ENCODE peak calls at places on chromosomes 5 and 9, in seven cellular contexts. K, J, C, T, D, G and E are unnamed samples.

GRCh38 chr5:58890265-58890664 is 307.4 kb downstream of the RAB3C start:
- DNase-seq in K (no peak), J (no peak), C (no peak), T (no peak), D (no peak), G (no peak), E (no peak)

GRCh38 chr9:88587182-88587581 is 52.2 kb downstream of the NXNL2 start:
- DNase-seq in K (peak; percentile 22), J (no peak), C (no peak), T (no peak), D (no peak), G (no peak), E (no peak)

GRCh38 chr9:137280478-137281344 is 3.2 kb downstream of the TOR4A start:
- DNase-seq in K (peak; percentile 27), J (peak; percentile 44), C (no peak), T (no peak), D (no peak), G (no peak), E (no peak)

GRCh38 chr5:110956913-110957813 is 114.3 kb upstream of the TSLP start:
- DNase-seq in K (no peak), J (no peak), C (no peak), T (no peak), D (no peak), G (no peak), E (no peak)

GRCh38 chr9:114315723-114316363 is 7.1 kb upstream of the ORM1 start:
- DNase-seq in K (no peak), J (no peak), C (no peak), T (peak; percentile 5), D (no peak), G (no peak), E (no peak)

GRCh38 chr5:17228833-17229291 is 11.4 kb downstream of the BASP1 start:
- DNase-seq in K (peak; percentile 72), J (no peak), C (no peak), T (no peak), D (no peak), G (no peak), E (no peak)

GRCh38 chr9:79000218-79001002 is 571.4 kb upstream of the TLE4 start:
- DNase-seq in K (no peak), J (no peak), C (no peak), T (no peak), D (no peak), G (no peak), E (no peak)

GRCh38 chr9:137074657-137075274 is 2.6 kb upstream of the UAP1L1 start:
- DNase-seq in K (no peak), J (no peak), C (no peak), T (no peak), D (no peak), G (no peak), E (no peak)

GRCh38 chr5:73412597-73412988 is 36.0 kb downstream of the FOXD1 start:
- DNase-seq in K (peak; percentile 51), J (no peak), C (no peak), T (no peak), D (no peak), G (no peak), E (no peak)

GRCh38 chr5:177509991-177510566 is 453 bp upstream of the DOK3 start:
- DNase-seq in K (no peak), J (no peak), C (no peak), T (no peak), D (no peak), G (no peak), E (no peak)

GRCh38 chr5:148833122-148833521 is 6.7 kb downstream of the ADRB2 start:
- DNase-seq in K (no peak), J (no peak), C (no peak), T (no peak), D (no peak), G (no peak), E (no peak)

GRCh38 chr9:104915049-104915448 is 12.9 kb downstream of the ABCA1 start:
- DNase-seq in K (no peak), J (no peak), C (no peak), T (no peak), D (no peak), G (no peak), E (no peak)

GRCh38 chr5:2310946-2311345 is 428.2 kb upstream of the IRX4 start:
- DNase-seq in K (no peak), J (no peak), C (no peak), T (no peak), D (no peak), G (no peak), E (no peak)

GRCh38 chr9:1366300-1366699 is 316.1 kb downstream of the DMRT2 start:
- DNase-seq in K (no peak), J (no peak), C (no peak), T (no peak), D (no peak), G (no peak), E (no peak)

GRCh38 chr9:68489636-68490035 is 51.0 kb downstream of the TMEM252 start:
- DNase-seq in K (no peak), J (no peak), C (no peak), T (no peak), D (no peak), G (no peak), E (no peak)

GRCh38 chr9:3331801-3332200 is 194.0 kb downstream of the RFX3 start:
- DNase-seq in K (no peak), J (no peak), C (no peak), T (no peak), D (no peak), G (no peak), E (no peak)

GRCh38 chr5:126837907-126838539 is 61.1 kb downstream of the LMNB1 start:
- DNase-seq in K (peak; percentile 45), J (no peak), C (no peak), T (no peak), D (no peak), G (no peak), E (no peak)

GRCh38 chr9:135363556-135363955 is 116.0 kb upstream of the PPP1R26 start:
- DNase-seq in K (no peak), J (no peak), C (no peak), T (no peak), D (no peak), G (no peak), E (no peak)

GRCh38 chr5:43889238-43889637 is 286.3 kb downstream of the NNT start:
- DNase-seq in K (peak; percentile 53), J (no peak), C (no peak), T (no peak), D (no peak), G (no peak), E (no peak)

GRCh38 chr5:140672455-140673186 is 755 bp downstream of the DND1 start:
- DNase-seq in K (no peak), J (peak; percentile 40), C (peak; percentile 55), T (no peak), D (no peak), G (peak; percentile 33), E (no peak)

GRCh38 chr5:132054031-132054696 is 6.3 kb upstream of the IL3 start:
- DNase-seq in K (no peak), J (no peak), C (peak; percentile 35), T (peak; percentile 50), D (no peak), G (no peak), E (no peak)

GRCh38 chr5:55853818-55854217 is 2.7 kb downstream of the IL31RA start:
- DNase-seq in K (peak; percentile 57), J (no peak), C (no peak), T (no peak), D (no peak), G (no peak), E (no peak)

GRCh38 chr9:69829484-69829883 is 8.9 kb downstream of the CFAP95 start:
- DNase-seq in K (no peak), J (no peak), C (no peak), T (no peak), D (no peak), G (no peak), E (no peak)

GRCh38 chr9:110278080-110278707 is 21.9 kb upstream of the TXN start:
- DNase-seq in K (no peak), J (no peak), C (no peak), T (no peak), D (no peak), G (no peak), E (no peak)

GRCh38 chr5:115735108-115735998 is 81.1 kb downstream of the CDO1 start:
- DNase-seq in K (no peak), J (no peak), C (peak; percentile 45), T (no peak), D (no peak), G (no peak), E (no peak)

GRCh38 chr9:32783168-32783891 is at the start of gene TMEM215:
- DNase-seq in K (no peak), J (peak; percentile 24), C (no peak), T (no peak), D (no peak), G (no peak), E (no peak)

GRCh38 chr9:4296217-4296616 is 3.7 kb downstream of the GLIS3 start:
- DNase-seq in K (no peak), J (no peak), C (no peak), T (no peak), D (no peak), G (no peak), E (no peak)

GRCh38 chr5:169960659-169961058 is 19.6 kb downstream of the INSYN2B start:
- DNase-seq in K (no peak), J (no peak), C (no peak), T (no peak), D (no peak), G (no peak), E (no peak)

GRCh38 chr5:112957970-112958773 is 18.4 kb upstream of the DCP2 start:
- DNase-seq in K (peak; percentile 91), J (no peak), C (peak; percentile 60), T (peak; percentile 83), D (no peak), G (no peak), E (no peak)

GRCh38 chr5:158765407-158765806 is 334.3 kb downstream of the EBF1 start:
- DNase-seq in K (no peak), J (no peak), C (no peak), T (no peak), D (no peak), G (no peak), E (no peak)

GRCh38 chr9:101380295-101380694 is 4.5 kb downstream of the BAAT start:
- DNase-seq in K (no peak), J (no peak), C (no peak), T (no peak), D (no peak), G (no peak), E (no peak)

GRCh38 chr9:5630038-5630507 is 1.2 kb downstream of the RIC1 start:
- DNase-seq in K (peak; percentile 57), J (no peak), C (no peak), T (no peak), D (no peak), G (peak; percentile 24), E (no peak)

GRCh38 chr5:14250778-14251711 is 107.9 kb downstream of the TRIO start:
- DNase-seq in K (no peak), J (no peak), C (no peak), T (no peak), D (no peak), G (no peak), E (no peak)

GRCh38 chr5:140608730-140609520 is 24.1 kb downstream of the CD14 start:
- DNase-seq in K (peak; percentile 29), J (no peak), C (no peak), T (peak; percentile 71), D (no peak), G (no peak), E (no peak)

GRCh38 chr9:124022201-124023121 is 10.9 kb downstream of the LHX2 start:
- DNase-seq in K (no peak), J (no peak), C (peak; percentile 30), T (peak; percentile 35), D (no peak), G (no peak), E (no peak)

GRCh38 chr5:179129607-179130071 is 69.5 kb downstream of the ZNF354C start:
- DNase-seq in K (no peak), J (no peak), C (peak; percentile 29), T (peak; percentile 36), D (no peak), G (no peak), E (no peak)